ENCODE peak calls at places on chromosomes 11 and 22, in four cellular contexts. T, N, I and Q are unnamed samples. For H3K4me1 and H3K9me3, the result is how much of the 10 kb centered on the place peaks cover.

GRCh38 chr11:119100246-119100959 is 1.2 kb downstream of the DPAGT1 start:
- DNase-seq in T (no peak), N (no peak), I (peak), Q (no peak)

GRCh38 chr11:2518112-2518982 is 73.5 kb downstream of the KCNQ1 start:
- DNase-seq in T (no peak), N (peak), I (no peak), Q (peak)

GRCh38 chr11:8267831-8268529 is 4.3 kb upstream of the LMO1 start:
- DNase-seq in T (peak), N (peak), I (no peak), Q (peak)

GRCh38 chr11:27873664-27874063 is 173.4 kb upstream of the BDNF start:
- DNase-seq in T (no peak), N (no peak), I (no peak), Q (no peak)

GRCh38 chr11:26820739-26821138 is 98.9 kb upstream of the SLC5A12 start:
- DNase-seq in T (no peak), N (no peak), I (no peak), Q (no peak)

GRCh38 chr11:9753031-9753430 is 89.2 kb downstream of the SWAP70 start:
- DNase-seq in T (no peak), N (no peak), I (no peak), Q (no peak)

GRCh38 chr11:16893456-16894076 is 120.6 kb downstream of the PLEKHA7 start:
- DNase-seq in T (no peak), N (no peak), I (no peak), Q (no peak)

GRCh38 chr11:18000760-18001159 is 12.1 kb downstream of the SERGEF start:
- DNase-seq in T (no peak), N (no peak), I (no peak), Q (no peak)

GRCh38 chr11:57103899-57104605 is 77.7 kb upstream of the LRRC55 start:
- DNase-seq in T (no peak), N (no peak), I (no peak), Q (no peak)

GRCh38 chr11:86574493-86575207 is 97.8 kb downstream of the ME3 start:
- DNase-seq in T (no peak), N (no peak), I (peak), Q (no peak)

GRCh38 chr22:31253949-31254348 is 38.3 kb downstream of the PIK3IP1 start:
- DNase-seq in T (no peak), N (peak), I (peak), Q (no peak)

GRCh38 chr22:41301085-41302015 is at the start of gene ZC3H7B:
- DNase-seq in T (peak), N (peak), I (peak), Q (peak)

GRCh38 chr11:78647986-78648875 is 73.6 kb upstream of the NARS2 start:
- DNase-seq in T (no peak), N (no peak), I (no peak), Q (no peak)

GRCh38 chr22:46666577-46667244 is 46.5 kb downstream of the GRAMD4 start:
- DNase-seq in T (no peak), N (no peak), I (no peak), Q (no peak)

GRCh38 chr11:17760102-17761029 is 25.8 kb downstream of the KCNC1 start:
- DNase-seq in T (no peak), N (no peak), I (peak), Q (no peak)

GRCh38 chr22:45446216-45446615 is 32.7 kb downstream of the RIBC2 start:
- DNase-seq in T (no peak), N (no peak), I (no peak), Q (no peak)

GRCh38 chr22:24822471-24822870 is 16.5 kb downstream of the SGSM1 start:
- DNase-seq in T (no peak), N (no peak), I (no peak), Q (no peak)

GRCh38 chr22:38259370-38259769 is 13.4 kb downstream of the TMEM184B start:
- DNase-seq in T (no peak), N (no peak), I (no peak), Q (no peak)
- H3K4me1 ChIP-seq in T (under half), N (half or more), I (under half), Q (under half)

GRCh38 chr11:65035579-65035978 is 5.4 kb upstream of the SAC3D1 start:
- DNase-seq in T (no peak), N (no peak), I (no peak), Q (no peak)
- H3K4me3 ChIP-seq in T (no peak), N (no peak), I (no peak), Q (no peak)

GRCh38 chr22:48337957-48338792 is 1489.5 kb downstream of the BRD1 start:
- DNase-seq in T (no peak), N (peak), I (no peak), Q (no peak)

GRCh38 chr22:48335442-48336139 is 1492.1 kb downstream of the BRD1 start:
- DNase-seq in T (no peak), N (no peak), I (no peak), Q (no peak)

GRCh38 chr22:48334971-48335370 is 1492.7 kb downstream of the BRD1 start:
- DNase-seq in T (no peak), N (peak), I (no peak), Q (no peak)

GRCh38 chr22:48333816-48334735 is 1493.6 kb downstream of the BRD1 start:
- DNase-seq in T (no peak), N (no peak), I (no peak), Q (no peak)

GRCh38 chr22:48336339-48337060 is 1491.2 kb downstream of the BRD1 start:
- DNase-seq in T (no peak), N (no peak), I (no peak), Q (no peak)
- H3K9me3 ChIP-seq in T (under half), N (under half), I (under half), Q (under half)

GRCh38 chr22:39302431-39302960 is 16.9 kb downstream of the RPL3 start:
- DNase-seq in T (no peak), N (no peak), I (no peak), Q (no peak)

GRCh38 chr22:39303892-39304671 is 15.3 kb downstream of the RPL3 start:
- DNase-seq in T (no peak), N (no peak), I (no peak), Q (no peak)

GRCh38 chr22:39301108-39301507 is 18.3 kb downstream of the RPL3 start:
- DNase-seq in T (no peak), N (no peak), I (no peak), Q (no peak)

GRCh38 chr22:39301926-39302325 is 17.5 kb downstream of the RPL3 start:
- DNase-seq in T (no peak), N (no peak), I (no peak), Q (no peak)

DNA sequence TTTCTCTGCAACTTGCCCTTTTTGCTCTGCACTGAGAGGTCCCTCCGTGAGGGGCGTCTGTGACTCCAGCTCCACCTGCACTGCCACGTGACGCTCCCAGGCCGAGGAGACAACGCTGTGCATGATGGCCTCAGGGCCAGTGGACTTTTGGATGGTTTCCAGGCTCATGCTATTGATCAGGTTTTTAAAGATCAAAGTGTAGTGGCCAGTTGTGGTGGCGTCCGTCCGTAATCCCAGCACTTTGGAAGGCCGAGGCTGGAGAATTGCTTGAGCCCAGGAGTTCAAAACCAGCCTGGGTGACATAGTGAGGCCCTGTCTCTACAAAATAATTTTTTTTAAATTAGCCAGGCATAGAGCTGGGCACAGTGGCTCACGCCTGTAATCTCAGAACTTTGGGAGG is 16.1 kb downstream of the RPL3 start:
- DNase-seq in T (no peak), N (no peak), I (no peak), Q (no peak)
- H3K4me1 ChIP-seq in T (under half), N (under half), I (under half), Q (under half)